ENCODE peak calls at places on chromosomes 4 and X, in five cellular contexts. H, G, D, T and K are unnamed samples.

GRCh38 chr4:41102360-41103092 is 111.8 kb downstream of the APBB2 start:
- DNase-seq in H (no peak), G (no peak), D (no peak), T (no peak), K (no peak)

GRCh38 chr4:159271857-159272256 is 169.0 kb downstream of the RAPGEF2 start:
- DNase-seq in H (no peak), G (no peak), D (no peak), T (no peak), K (no peak)

GRCh38 chr4:1371151-1371830 is 24.3 kb downstream of the UVSSA start:
- DNase-seq in H (peak), G (no peak), D (no peak), T (no peak), K (no peak)

GRCh38 chrX:19772759-19773623 is 114.4 kb downstream of the SH3KBP1 start:
- DNase-seq in H (no peak), G (no peak), D (no peak), T (no peak), K (peak)

GRCh38 chr4:83010111-83010521 is 507 bp downstream of the LIN54 start:
- DNase-seq in H (no peak), G (no peak), D (no peak), T (no peak), K (peak)

GRCh38 chrX:150363561-150364346 is 637 bp downstream of the MAMLD1 start:
- DNase-seq in H (peak), G (no peak), D (no peak), T (peak), K (peak)

GRCh38 chr4:24089831-24090531 is 200.1 kb upstream of the PPARGC1A start:
- DNase-seq in H (no peak), G (no peak), D (no peak), T (no peak), K (peak)

GRCh38 chr4:93759506-93759905 is 69.0 kb upstream of the ATOH1 start:
- DNase-seq in H (no peak), G (no peak), D (no peak), T (no peak), K (peak)

GRCh38 chr4:8614365-8615193 is 22.0 kb downstream of the CPZ start:
- DNase-seq in H (peak), G (no peak), D (no peak), T (no peak), K (no peak)

GRCh38 chr4:1851160-1851559 is 4.8 kb downstream of the LETM1 start:
- DNase-seq in H (no peak), G (no peak), D (no peak), T (no peak), K (no peak)

GRCh38 chr4:82431026-82431745 is 796 bp downstream of the ENOPH1 start:
- DNase-seq in H (peak), G (no peak), D (peak), T (peak), K (no peak)

GRCh38 chr4:38621004-38621684 is 42.9 kb upstream of the KLF3 start:
- DNase-seq in H (no peak), G (no peak), D (peak), T (no peak), K (peak)

GRCh38 chr4:103137446-103137827 is 37.8 kb upstream of the BDH2 start:
- DNase-seq in H (no peak), G (no peak), D (no peak), T (no peak), K (peak)

GRCh38 chr4:81405900-81406401 is 65.8 kb downstream of the RASGEF1B start:
- DNase-seq in H (no peak), G (peak), D (no peak), T (peak), K (peak)

GRCh38 chr4:190020790-190021717 is 6.0 kb downstream of the FRG2 start:
- DNase-seq in H (no peak), G (no peak), D (peak), T (peak), K (peak)

GRCh38 chr4:70183940-70184246 is 11.6 kb upstream of the ODAM start:
- DNase-seq in H (no peak), G (no peak), D (no peak), T (no peak), K (no peak)
- TF ChIP-seq CTCF in H (no peak), G (no peak), D (no peak), T (no peak), K (no peak)

DNA sequence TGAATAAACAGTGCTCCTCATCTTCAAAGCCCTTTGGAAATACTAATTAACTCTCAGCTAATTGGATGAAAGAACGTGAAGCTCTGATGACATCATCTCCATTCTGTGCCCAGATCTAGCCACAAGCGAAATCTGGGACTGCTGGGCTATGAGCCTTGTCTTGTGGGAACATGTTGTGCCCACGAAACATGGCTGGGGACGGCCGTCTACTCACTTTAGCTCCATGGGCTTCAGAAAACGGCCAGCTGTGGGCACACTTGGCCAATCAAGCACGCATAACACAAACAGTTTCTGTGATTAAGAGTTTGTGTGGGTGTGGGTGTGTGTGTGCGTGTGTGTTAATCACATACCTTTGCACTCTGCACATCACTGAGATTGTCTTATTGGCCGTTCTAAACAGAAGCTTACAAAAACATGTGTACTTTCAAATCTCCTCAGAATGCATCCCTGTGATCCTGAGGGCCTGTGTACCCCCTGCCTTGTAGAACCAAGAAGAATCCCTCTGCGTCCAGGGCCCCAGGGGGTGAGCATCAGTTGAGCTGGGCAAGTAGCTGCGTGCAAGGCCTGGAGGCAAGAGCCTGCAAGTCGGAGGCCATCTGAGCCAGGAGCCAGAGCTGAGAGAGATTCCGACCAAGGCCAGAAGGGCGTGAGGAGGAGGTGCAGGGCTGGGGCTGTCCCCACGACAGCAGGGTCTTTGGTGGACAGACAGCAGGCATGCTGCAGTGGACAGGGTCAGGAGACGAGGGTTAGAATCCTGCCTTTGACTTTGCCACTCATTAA is 18.7 kb upstream of the ZNF185 start:
- DNase-seq in H (no peak), G (no peak), D (no peak), T (no peak), K (peak)
- H3K4me3 ChIP-seq in H (no peak), G (no peak), D (no peak), T (no peak), K (no peak)

DNA sequence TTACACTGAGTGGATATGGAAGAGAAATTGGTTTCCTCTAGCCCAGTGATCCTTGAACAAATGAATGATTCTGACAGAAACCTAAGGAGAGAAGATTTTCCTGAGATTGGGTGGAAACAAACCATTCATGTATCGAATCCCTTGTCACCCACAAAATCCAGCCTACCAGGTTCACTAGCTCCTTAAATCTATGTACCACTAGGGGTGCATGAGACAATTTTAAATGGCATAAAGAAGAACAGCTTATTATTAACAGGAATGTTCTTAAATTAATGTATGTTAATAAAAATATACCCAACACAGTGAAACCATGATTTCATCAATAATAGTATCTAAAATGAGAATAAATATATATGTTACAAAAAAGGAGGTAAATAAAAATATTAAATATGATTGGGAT is 118.4 kb upstream of the LNX1 start:
- DNase-seq in H (no peak), G (no peak), D (no peak), T (no peak), K (no peak)
- TF ChIP-seq CTCF in H (no peak), G (no peak), D (no peak), T (peak), K (peak)

GRCh38 chr4:183702492-183702891 is 43.4 kb downstream of the TRAPPC11 start:
- DNase-seq in H (no peak), G (no peak), D (no peak), T (no peak), K (no peak)

GRCh38 chr4:183700407-183700806 is 41.3 kb downstream of the TRAPPC11 start:
- DNase-seq in H (no peak), G (no peak), D (no peak), T (no peak), K (no peak)

DNA sequence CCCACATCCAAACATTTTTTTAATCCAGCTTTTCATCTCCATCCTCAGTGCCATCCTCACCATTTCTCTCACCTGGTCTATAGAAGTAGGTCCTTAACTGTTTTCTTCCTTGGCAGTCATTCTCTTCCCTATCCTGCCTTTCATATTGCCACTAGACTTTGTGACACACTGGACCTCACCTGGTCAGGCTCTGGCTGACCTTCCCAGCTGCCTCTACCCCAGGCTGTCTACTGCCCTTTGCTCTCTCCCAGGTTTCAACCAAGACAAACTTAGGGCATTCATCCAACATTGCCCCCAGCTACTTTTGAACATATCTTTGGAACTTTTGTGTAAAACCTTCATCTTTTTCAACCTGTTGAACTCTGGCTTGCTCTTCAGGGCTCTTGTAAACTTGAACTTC is 39.8 kb downstream of the TRAPPC11 start:
- DNase-seq in H (no peak), G (no peak), D (no peak), T (no peak), K (no peak)
- H3K4me3 ChIP-seq in H (no peak), G (no peak), D (no peak), T (no peak), K (no peak)

GRCh38 chr4:57013529-57014120 is 34.9 kb downstream of the POLR2B start:
- DNase-seq in H (no peak), G (no peak), D (no peak), T (no peak), K (no peak)

GRCh38 chr4:57020467-57021101 is 41.9 kb downstream of the POLR2B start:
- DNase-seq in H (no peak), G (no peak), D (no peak), T (no peak), K (peak)

GRCh38 chr4:57023104-57023503 is 44.4 kb downstream of the POLR2B start:
- DNase-seq in H (no peak), G (no peak), D (no peak), T (no peak), K (peak)

GRCh38 chr4:57018930-57019329 is 40.2 kb downstream of the POLR2B start:
- DNase-seq in H (no peak), G (no peak), D (no peak), T (no peak), K (peak)
- TF ChIP-seq CTCF in H (no peak), G (no peak), D (no peak), T (no peak), K (no peak)